ENCODE peak calls at places on chromosomes 12 and 14, in four cellular contexts. One of them, this sample, is unnamed.
A peak's percentile ranks its signal among the peaks of the same experiment; 100 is the strongest.

GRCh38 chr14:65753061-65753460 is 340.5 kb downstream of the FUT8 start:
- DNase-seq in stimulated activated naive CD4-positive, alpha-beta T cell: no peak
- DNase-seq in upper lobe of right lung: no peak
- DNase-seq in stimulated activated CD4-positive, alpha-beta T cell treated with anti-CD3 and anti-CD28 coated beads, Interleukin-1b, Interleukin-23, amount 100 ng/mL, for 48 hours: no peak
- DNase-seq in this sample: no peak

GRCh38 chr14:64478634-64479250 is 13.4 kb downstream of the AKAP5 start:
- DNase-seq in upper lobe of right lung: no peak
- DNase-seq in stimulated activated CD4-positive, alpha-beta T cell treated with anti-CD3 and anti-CD28 coated beads, Interleukin-1b, Interleukin-23, amount 100 ng/mL, for 48 hours: no peak
- DNase-seq in stimulated activated naive CD4-positive, alpha-beta T cell: no peak
- DNase-seq in this sample: no peak

GRCh38 chr14:44945264-44945663 is 16.5 kb downstream of the KLHL28 start:
- DNase-seq in stimulated activated CD4-positive, alpha-beta T cell treated with anti-CD3 and anti-CD28 coated beads, Interleukin-1b, Interleukin-23, amount 100 ng/mL, for 48 hours: no peak
- DNase-seq in stimulated activated naive CD4-positive, alpha-beta T cell: no peak
- DNase-seq in upper lobe of right lung: no peak
- DNase-seq in this sample: no peak

GRCh38 chr12:121089031-121089812 is 43.5 kb upstream of the P2RX7 start:
- DNase-seq in upper lobe of right lung: no peak
- DNase-seq in stimulated activated naive CD4-positive, alpha-beta T cell: no peak
- DNase-seq in stimulated activated CD4-positive, alpha-beta T cell treated with anti-CD3 and anti-CD28 coated beads, Interleukin-1b, Interleukin-23, amount 100 ng/mL, for 48 hours: no peak
- DNase-seq in this sample: no peak

GRCh38 chr14:105326891-105327694 is 12.5 kb downstream of the PACS2 start:
- DNase-seq in stimulated activated naive CD4-positive, alpha-beta T cell: no peak
- DNase-seq in upper lobe of right lung: no peak
- DNase-seq in stimulated activated CD4-positive, alpha-beta T cell treated with anti-CD3 and anti-CD28 coated beads, Interleukin-1b, Interleukin-23, amount 100 ng/mL, for 48 hours: no peak
- DNase-seq in this sample: no peak

GRCh38 chr14:97369901-97370300 is 572.7 kb downstream of the VRK1 start:
- DNase-seq in upper lobe of right lung: no peak
- DNase-seq in stimulated activated naive CD4-positive, alpha-beta T cell: no peak
- DNase-seq in stimulated activated CD4-positive, alpha-beta T cell treated with anti-CD3 and anti-CD28 coated beads, Interleukin-1b, Interleukin-23, amount 100 ng/mL, for 48 hours: no peak
- DNase-seq in this sample: no peak

GRCh38 chr12:79407671-79408622 is 282.8 kb downstream of the PAWR start:
- DNase-seq in stimulated activated CD4-positive, alpha-beta T cell treated with anti-CD3 and anti-CD28 coated beads, Interleukin-1b, Interleukin-23, amount 100 ng/mL, for 48 hours: no peak
- DNase-seq in stimulated activated naive CD4-positive, alpha-beta T cell: no peak
- DNase-seq in upper lobe of right lung: no peak
- DNase-seq in this sample: peak; percentile 76

GRCh38 chr12:121490401-121491257 is 90.2 kb downstream of the KDM2B start:
- DNase-seq in upper lobe of right lung: no peak
- DNase-seq in stimulated activated naive CD4-positive, alpha-beta T cell: no peak
- DNase-seq in stimulated activated CD4-positive, alpha-beta T cell treated with anti-CD3 and anti-CD28 coated beads, Interleukin-1b, Interleukin-23, amount 100 ng/mL, for 48 hours: no peak
- DNase-seq in this sample: no peak

GRCh38 chr12:91926810-91927209 is 218.8 kb downstream of the BTG1 start:
- DNase-seq in stimulated activated naive CD4-positive, alpha-beta T cell: no peak
- DNase-seq in stimulated activated CD4-positive, alpha-beta T cell treated with anti-CD3 and anti-CD28 coated beads, Interleukin-1b, Interleukin-23, amount 100 ng/mL, for 48 hours: no peak
- DNase-seq in upper lobe of right lung: no peak
- DNase-seq in this sample: peak; percentile 12

GRCh38 chr14:25136811-25137210 is 86.9 kb upstream of the STXBP6 start:
- DNase-seq in stimulated activated CD4-positive, alpha-beta T cell treated with anti-CD3 and anti-CD28 coated beads, Interleukin-1b, Interleukin-23, amount 100 ng/mL, for 48 hours: no peak
- DNase-seq in upper lobe of right lung: no peak
- DNase-seq in stimulated activated naive CD4-positive, alpha-beta T cell: no peak
- DNase-seq in this sample: no peak

GRCh38 chr12:51082561-51083139 is 746 bp downstream of the CSRNP2 start:
- DNase-seq in stimulated activated CD4-positive, alpha-beta T cell treated with anti-CD3 and anti-CD28 coated beads, Interleukin-1b, Interleukin-23, amount 100 ng/mL, for 48 hours: peak; percentile 29
- DNase-seq in upper lobe of right lung: no peak
- DNase-seq in stimulated activated naive CD4-positive, alpha-beta T cell: no peak
- DNase-seq in this sample: no peak

GRCh38 chr12:132400011-132400641 is 70.7 kb upstream of the GALNT9 start:
- DNase-seq in stimulated activated naive CD4-positive, alpha-beta T cell: no peak
- DNase-seq in upper lobe of right lung: no peak
- DNase-seq in stimulated activated CD4-positive, alpha-beta T cell treated with anti-CD3 and anti-CD28 coated beads, Interleukin-1b, Interleukin-23, amount 100 ng/mL, for 48 hours: no peak
- DNase-seq in this sample: no peak

GRCh38 chr12:76091245-76091757 is 6.8 kb upstream of the NAP1L1 start:
- DNase-seq in upper lobe of right lung: no peak
- DNase-seq in stimulated activated CD4-positive, alpha-beta T cell treated with anti-CD3 and anti-CD28 coated beads, Interleukin-1b, Interleukin-23, amount 100 ng/mL, for 48 hours: no peak
- DNase-seq in stimulated activated naive CD4-positive, alpha-beta T cell: no peak
- DNase-seq in this sample: no peak

GRCh38 chr14:103543140-103543539 is 14.1 kb downstream of the TRMT61A start:
- DNase-seq in upper lobe of right lung: no peak
- DNase-seq in stimulated activated CD4-positive, alpha-beta T cell treated with anti-CD3 and anti-CD28 coated beads, Interleukin-1b, Interleukin-23, amount 100 ng/mL, for 48 hours: no peak
- DNase-seq in stimulated activated naive CD4-positive, alpha-beta T cell: no peak
- DNase-seq in this sample: no peak

GRCh38 chr14:25351269-25351668 is 301.3 kb upstream of the STXBP6 start:
- DNase-seq in stimulated activated CD4-positive, alpha-beta T cell treated with anti-CD3 and anti-CD28 coated beads, Interleukin-1b, Interleukin-23, amount 100 ng/mL, for 48 hours: no peak
- DNase-seq in upper lobe of right lung: no peak
- DNase-seq in stimulated activated naive CD4-positive, alpha-beta T cell: no peak
- DNase-seq in this sample: no peak

GRCh38 chr14:101623685-101624444 is 62.6 kb downstream of the DIO3 start:
- DNase-seq in stimulated activated naive CD4-positive, alpha-beta T cell: no peak
- DNase-seq in stimulated activated CD4-positive, alpha-beta T cell treated with anti-CD3 and anti-CD28 coated beads, Interleukin-1b, Interleukin-23, amount 100 ng/mL, for 48 hours: no peak
- DNase-seq in upper lobe of right lung: no peak
- DNase-seq in this sample: no peak

GRCh38 chr14:76407449-76408150 is 31.7 kb downstream of the ESRRB start:
- DNase-seq in stimulated activated CD4-positive, alpha-beta T cell treated with anti-CD3 and anti-CD28 coated beads, Interleukin-1b, Interleukin-23, amount 100 ng/mL, for 48 hours: no peak
- DNase-seq in stimulated activated naive CD4-positive, alpha-beta T cell: no peak
- DNase-seq in upper lobe of right lung: no peak
- DNase-seq in this sample: no peak

GRCh38 chr12:62813031-62813829 is 121.7 kb downstream of the PPM1H start:
- DNase-seq in stimulated activated naive CD4-positive, alpha-beta T cell: no peak
- DNase-seq in stimulated activated CD4-positive, alpha-beta T cell treated with anti-CD3 and anti-CD28 coated beads, Interleukin-1b, Interleukin-23, amount 100 ng/mL, for 48 hours: peak; percentile 30
- DNase-seq in upper lobe of right lung: peak; percentile 77
- DNase-seq in this sample: no peak

GRCh38 chr12:131941116-131941986 is 8.4 kb upstream of the EP400 start:
- DNase-seq in upper lobe of right lung: peak; percentile 57
- DNase-seq in stimulated activated naive CD4-positive, alpha-beta T cell: no peak
- DNase-seq in stimulated activated CD4-positive, alpha-beta T cell treated with anti-CD3 and anti-CD28 coated beads, Interleukin-1b, Interleukin-23, amount 100 ng/mL, for 48 hours: no peak
- DNase-seq in this sample: no peak

This sample was measured in NCI-H226.